ENCODE peak calls at places on chromosome 1, in five cellular contexts. One of them, this sample, is unnamed.

GRCh38 chr1:84103197-84103992 is 40.7 kb upstream of the PRKACB start:
- DNase-seq in SHP77 treated with DMSO at 0.1 percent for 48 hours: peak
- DNase-seq in amniotic stem cell: peak
- DNase-seq in NCI-H524: no peak
- DNase-seq in iris pigment epithelial cell: peak
- DNase-seq in this sample: peak

GRCh38 chr1:217322834-217323233 is 308.1 kb downstream of the GPATCH2 start:
- DNase-seq in NCI-H524: no peak
- DNase-seq in SHP77 treated with DMSO at 0.1 percent for 48 hours: no peak
- DNase-seq in iris pigment epithelial cell: no peak
- DNase-seq in amniotic stem cell: no peak
- DNase-seq in this sample: no peak

GRCh38 chr1:96236156-96236739 is 485.3 kb upstream of the PTBP2 start:
- DNase-seq in SHP77 treated with DMSO at 0.1 percent for 48 hours: no peak
- DNase-seq in NCI-H524: peak
- DNase-seq in iris pigment epithelial cell: peak
- DNase-seq in amniotic stem cell: peak
- DNase-seq in this sample: peak

GRCh38 chr1:13737388-13737787 is 37.4 kb downstream of the PRDM2 start:
- DNase-seq in NCI-H524: peak
- DNase-seq in amniotic stem cell: no peak
- DNase-seq in SHP77 treated with DMSO at 0.1 percent for 48 hours: no peak
- DNase-seq in iris pigment epithelial cell: no peak
- DNase-seq in this sample: no peak

GRCh38 chr1:19759740-19760089 is 40.0 kb downstream of the TMCO4 start:
- DNase-seq in amniotic stem cell: no peak
- DNase-seq in iris pigment epithelial cell: no peak
- DNase-seq in NCI-H524: no peak
- DNase-seq in SHP77 treated with DMSO at 0.1 percent for 48 hours: no peak
- DNase-seq in this sample: no peak

GRCh38 chr1:211514030-211514754 is 22.2 kb upstream of the RD3 start:
- DNase-seq in iris pigment epithelial cell: peak
- DNase-seq in NCI-H524: peak
- DNase-seq in amniotic stem cell: peak
- DNase-seq in SHP77 treated with DMSO at 0.1 percent for 48 hours: peak
- DNase-seq in this sample: peak

GRCh38 chr1:25794325-25794724 is 5.7 kb upstream of the SELENON start:
- DNase-seq in iris pigment epithelial cell: no peak
- DNase-seq in amniotic stem cell: no peak
- DNase-seq in SHP77 treated with DMSO at 0.1 percent for 48 hours: no peak
- DNase-seq in NCI-H524: no peak
- DNase-seq in this sample: no peak

GRCh38 chr1:190679444-190679843 is 201.8 kb upstream of the BRINP3 start:
- DNase-seq in SHP77 treated with DMSO at 0.1 percent for 48 hours: no peak
- DNase-seq in iris pigment epithelial cell: no peak
- DNase-seq in amniotic stem cell: no peak
- DNase-seq in NCI-H524: no peak
- DNase-seq in this sample: peak

GRCh38 chr1:232982238-232982944 is 32.0 kb downstream of the NTPCR start:
- DNase-seq in iris pigment epithelial cell: peak
- DNase-seq in SHP77 treated with DMSO at 0.1 percent for 48 hours: no peak
- DNase-seq in amniotic stem cell: no peak
- DNase-seq in NCI-H524: no peak
- DNase-seq in this sample: peak

GRCh38 chr1:232322162-232322734 is 307.7 kb downstream of the SIPA1L2 start:
- DNase-seq in iris pigment epithelial cell: no peak
- DNase-seq in NCI-H524: no peak
- DNase-seq in amniotic stem cell: no peak
- DNase-seq in SHP77 treated with DMSO at 0.1 percent for 48 hours: no peak
- DNase-seq in this sample: no peak

GRCh38 chr1:222817529-222817928 is 2.7 kb downstream of the DISP1 start:
- DNase-seq in amniotic stem cell: peak
- DNase-seq in NCI-H524: no peak
- DNase-seq in SHP77 treated with DMSO at 0.1 percent for 48 hours: no peak
- DNase-seq in iris pigment epithelial cell: peak
- DNase-seq in this sample: peak

GRCh38 chr1:9715536-9716226 is 64.2 kb downstream of the PIK3CD start:
- DNase-seq in amniotic stem cell: no peak
- DNase-seq in NCI-H524: no peak
- DNase-seq in iris pigment epithelial cell: no peak
- DNase-seq in SHP77 treated with DMSO at 0.1 percent for 48 hours: no peak
- DNase-seq in this sample: no peak

GRCh38 chr1:228219962-228220780 is 12.3 kb downstream of the OBSCN start:
- DNase-seq in NCI-H524: no peak
- DNase-seq in iris pigment epithelial cell: no peak
- DNase-seq in SHP77 treated with DMSO at 0.1 percent for 48 hours: no peak
- DNase-seq in amniotic stem cell: no peak
- DNase-seq in this sample: no peak

GRCh38 chr1:152869808-152870419 is 8.2 kb upstream of the SMCP start:
- DNase-seq in SHP77 treated with DMSO at 0.1 percent for 48 hours: peak
- DNase-seq in amniotic stem cell: peak
- DNase-seq in NCI-H524: peak
- DNase-seq in iris pigment epithelial cell: peak
- DNase-seq in this sample: peak

GRCh38 chr1:223242971-223243370 is 99.9 kb upstream of the TLR5 start:
- DNase-seq in iris pigment epithelial cell: no peak
- DNase-seq in amniotic stem cell: no peak
- DNase-seq in SHP77 treated with DMSO at 0.1 percent for 48 hours: no peak
- DNase-seq in NCI-H524: no peak
- DNase-seq in this sample: no peak

GRCh38 chr1:11331036-11331765 is 58.2 kb downstream of the UBIAD1 start:
- DNase-seq in NCI-H524: no peak
- DNase-seq in SHP77 treated with DMSO at 0.1 percent for 48 hours: no peak
- DNase-seq in iris pigment epithelial cell: no peak
- DNase-seq in amniotic stem cell: no peak
- DNase-seq in this sample: no peak

GRCh38 chr1:111570781-111571181 is 48.8 kb upstream of the RAP1A start:
- DNase-seq in NCI-H524: no peak
- DNase-seq in SHP77 treated with DMSO at 0.1 percent for 48 hours: no peak
- DNase-seq in amniotic stem cell: no peak
- DNase-seq in iris pigment epithelial cell: peak
- DNase-seq in this sample: no peak

GRCh38 chr1:178417858-178418257 is 78.9 kb downstream of the CLEC20A start:
- DNase-seq in SHP77 treated with DMSO at 0.1 percent for 48 hours: no peak
- DNase-seq in amniotic stem cell: peak
- DNase-seq in NCI-H524: no peak
- DNase-seq in iris pigment epithelial cell: peak
- DNase-seq in this sample: peak

GRCh38 chr1:199447906-199448305 is 579.6 kb upstream of the NR5A2 start:
- DNase-seq in SHP77 treated with DMSO at 0.1 percent for 48 hours: no peak
- DNase-seq in NCI-H524: peak
- DNase-seq in amniotic stem cell: no peak
- DNase-seq in iris pigment epithelial cell: no peak
- DNase-seq in this sample: no peak

GRCh38 chr1:197173571-197174482 is 27.4 kb upstream of the ASPM start:
- DNase-seq in amniotic stem cell: no peak
- DNase-seq in iris pigment epithelial cell: peak
- DNase-seq in NCI-H524: no peak
- DNase-seq in SHP77 treated with DMSO at 0.1 percent for 48 hours: no peak
- DNase-seq in this sample: peak

GRCh38 chr1:147236959-147237791 is 5.3 kb upstream of the CHD1L start:
- DNase-seq in iris pigment epithelial cell: no peak
- DNase-seq in amniotic stem cell: no peak
- DNase-seq in SHP77 treated with DMSO at 0.1 percent for 48 hours: no peak
- DNase-seq in NCI-H524: no peak
- DNase-seq in this sample: no peak

GRCh38 chr1:234139966-234140365 is 233.3 kb upstream of the COA6 start:
- DNase-seq in amniotic stem cell: no peak
- DNase-seq in SHP77 treated with DMSO at 0.1 percent for 48 hours: no peak
- DNase-seq in iris pigment epithelial cell: peak
- DNase-seq in NCI-H524: no peak
- DNase-seq in this sample: peak

GRCh38 chr1:19735419-19736127 is 64.1 kb downstream of the TMCO4 start:
- DNase-seq in SHP77 treated with DMSO at 0.1 percent for 48 hours: no peak
- DNase-seq in iris pigment epithelial cell: peak
- DNase-seq in NCI-H524: no peak
- DNase-seq in amniotic stem cell: peak
- DNase-seq in this sample: peak